ENCODE peak calls at places on chromosomes 2 and 18, in four cellular contexts. One of them, this sample, is unnamed.

GRCh38 chr2:110674620-110675555 is 3.0 kb downstream of the BUB1 start:
- DNase-seq in HCT116: no peak
- DNase-seq in HepG2: no peak
- DNase-seq in SK-N-SH: no peak
- DNase-seq in this sample: no peak

GRCh38 chr2:120596990-120597594 is 138.6 kb upstream of the GLI2 start:
- DNase-seq in HepG2: no peak
- DNase-seq in HCT116: no peak
- DNase-seq in SK-N-SH: no peak
- DNase-seq in this sample: no peak

GRCh38 chr2:165691615-165692014 is 102.4 kb downstream of the GALNT3 start:
- DNase-seq in SK-N-SH: no peak
- DNase-seq in HCT116: no peak
- DNase-seq in HepG2: no peak
- DNase-seq in this sample: no peak

GRCh38 chr2:19504400-19505198 is 146.2 kb upstream of the OSR1 start:
- DNase-seq in HCT116: no peak
- DNase-seq in HepG2: peak; percentile 96
- DNase-seq in SK-N-SH: no peak
- DNase-seq in this sample: no peak

GRCh38 chr2:73970850-73971471 is 13.7 kb upstream of the TET3 start:
- DNase-seq in HepG2: peak; percentile 29
- DNase-seq in SK-N-SH: peak; percentile 50
- DNase-seq in HCT116: no peak
- DNase-seq in this sample: no peak

GRCh38 chr2:99448556-99448955 is 41.3 kb downstream of the REV1 start:
- DNase-seq in HepG2: no peak
- DNase-seq in HCT116: no peak
- DNase-seq in SK-N-SH: no peak
- DNase-seq in this sample: no peak

GRCh38 chr2:195369217-195369587 is 287.8 kb upstream of the SLC39A10 start:
- DNase-seq in SK-N-SH: no peak
- DNase-seq in HepG2: no peak
- DNase-seq in HCT116: no peak
- DNase-seq in this sample: no peak

GRCh38 chr2:97715951-97716694 is 2.7 kb downstream of the ZAP70 start:
- DNase-seq in HepG2: no peak
- DNase-seq in SK-N-SH: no peak
- DNase-seq in HCT116: no peak
- DNase-seq in this sample: no peak

GRCh38 chr2:136135924-136136906 is 18.3 kb upstream of the CXCR4 start:
- DNase-seq in HCT116: no peak
- DNase-seq in SK-N-SH: no peak
- DNase-seq in HepG2: no peak
- DNase-seq in this sample: no peak

GRCh38 chr2:3492951-3493609 is 26.3 kb downstream of the ADI1 start:
- DNase-seq in SK-N-SH: peak; percentile 37
- DNase-seq in HepG2: peak; percentile 64
- DNase-seq in HCT116: no peak
- DNase-seq in this sample: no peak

GRCh38 chr18:1653873-1654272 is 749.2 kb downstream of the ADCYAP1 start:
- DNase-seq in SK-N-SH: no peak
- DNase-seq in HCT116: no peak
- DNase-seq in HepG2: no peak
- DNase-seq in this sample: no peak

GRCh38 chr18:72762505-72763122 is 105.2 kb downstream of the NETO1 start:
- DNase-seq in HepG2: peak; percentile 62
- DNase-seq in HCT116: peak; percentile 6
- DNase-seq in SK-N-SH: peak; percentile 30
- DNase-seq in this sample: no peak

GRCh38 chr2:234957533-234958135 is 5.8 kb downstream of the SH3BP4 start:
- DNase-seq in HCT116: no peak
- DNase-seq in HepG2: no peak
- DNase-seq in SK-N-SH: no peak
- DNase-seq in this sample: no peak

GRCh38 chr18:31268985-31269406 is 49.0 kb upstream of the DSG1 start:
- DNase-seq in HepG2: no peak
- DNase-seq in HCT116: no peak
- DNase-seq in SK-N-SH: no peak
- DNase-seq in this sample: no peak

GRCh38 chr2:60525859-60526258 is 27.6 kb downstream of the BCL11A start:
- DNase-seq in SK-N-SH: no peak
- DNase-seq in HCT116: no peak
- DNase-seq in HepG2: no peak
- DNase-seq in this sample: no peak

GRCh38 chr2:64143154-64144056 is 815 bp downstream of the PELI1 start:
- DNase-seq in HCT116: no peak
- DNase-seq in HepG2: peak; percentile 21
- DNase-seq in SK-N-SH: peak; percentile 74
- DNase-seq in this sample: peak; percentile 27

GRCh38 chr2:167135691-167136090 is 247.4 kb downstream of the XIRP2 start:
- DNase-seq in HepG2: no peak
- DNase-seq in HCT116: no peak
- DNase-seq in SK-N-SH: no peak
- DNase-seq in this sample: no peak

GRCh38 chr2:68282814-68283812 is 30.8 kb upstream of the PPP3R1 start:
- DNase-seq in HCT116: peak; percentile 33
- DNase-seq in HepG2: peak; percentile 53
- DNase-seq in SK-N-SH: peak; percentile 69
- DNase-seq in this sample: no peak

GRCh38 chr2:191347881-191348280 is 102.7 kb downstream of the MYO1B start:
- DNase-seq in HepG2: no peak
- DNase-seq in SK-N-SH: no peak
- DNase-seq in HCT116: no peak
- DNase-seq in this sample: no peak

GRCh38 chr2:37367310-37367709 is 22.9 kb downstream of the QPCT start:
- DNase-seq in HCT116: no peak
- DNase-seq in HepG2: no peak
- DNase-seq in SK-N-SH: no peak
- DNase-seq in this sample: no peak

GRCh38 chr2:146412625-146413024 is 1432.2 kb upstream of the ACVR2A start:
- DNase-seq in HCT116: peak; percentile 12
- DNase-seq in SK-N-SH: no peak
- DNase-seq in HepG2: peak; percentile 61
- DNase-seq in this sample: no peak

GRCh38 chr2:231884438-231885140 is 41.6 kb downstream of the NPPC start:
- DNase-seq in SK-N-SH: no peak
- DNase-seq in HCT116: no peak
- DNase-seq in HepG2: no peak
- DNase-seq in this sample: peak; percentile 11

GRCh38 chr2:24690524-24690923 is 102.7 kb downstream of the PTRHD1 start:
- DNase-seq in SK-N-SH: no peak
- DNase-seq in HCT116: no peak
- DNase-seq in HepG2: no peak
- DNase-seq in this sample: no peak

GRCh38 chr18:36867056-36867455 is 38.1 kb downstream of the KIAA1328 start:
- DNase-seq in SK-N-SH: no peak
- DNase-seq in HepG2: no peak
- DNase-seq in HCT116: no peak
- DNase-seq in this sample: no peak

GRCh38 chr18:73283032-73283431 is 415.2 kb upstream of the NETO1 start:
- DNase-seq in HepG2: no peak
- DNase-seq in SK-N-SH: no peak
- DNase-seq in HCT116: no peak
- DNase-seq in this sample: no peak

GRCh38 chr2:48118895-48119294 is 212.6 kb upstream of the FBXO11 start:
- DNase-seq in HCT116: no peak
- DNase-seq in HepG2: no peak
- DNase-seq in SK-N-SH: no peak
- DNase-seq in this sample: no peak

GRCh38 chr2:950627-950992 is at the start of gene SNTG2:
- DNase-seq in HepG2: no peak
- DNase-seq in HCT116: no peak
- DNase-seq in SK-N-SH: peak; percentile 97
- DNase-seq in this sample: peak; percentile 55

GRCh38 chr18:23563377-23564043 is 22.8 kb downstream of the NPC1 start:
- DNase-seq in HepG2: no peak
- DNase-seq in SK-N-SH: no peak
- DNase-seq in HCT116: no peak
- DNase-seq in this sample: no peak

GRCh38 chr18:6836331-6836730 is 106.8 kb downstream of the ARHGAP28 start:
- DNase-seq in SK-N-SH: no peak
- DNase-seq in HCT116: no peak
- DNase-seq in HepG2: no peak
- DNase-seq in this sample: no peak

GRCh38 chr2:11438555-11439080 is 27.3 kb downstream of the E2F6 start:
- DNase-seq in HepG2: no peak
- DNase-seq in SK-N-SH: no peak
- DNase-seq in HCT116: no peak
- DNase-seq in this sample: no peak

GRCh38 chr2:236666646-236667204 is 97.1 kb downstream of the ACKR3 start:
- DNase-seq in SK-N-SH: no peak
- DNase-seq in HepG2: no peak
- DNase-seq in HCT116: no peak
- DNase-seq in this sample: no peak

GRCh38 chr2:236565879-236566402 is 3.7 kb upstream of the ACKR3 start:
- DNase-seq in SK-N-SH: no peak
- DNase-seq in HepG2: no peak
- DNase-seq in HCT116: no peak
- DNase-seq in this sample: no peak

GRCh38 chr2:114699423-114699944 is 257.0 kb downstream of the DPP10 start:
- DNase-seq in HepG2: no peak
- DNase-seq in SK-N-SH: no peak
- DNase-seq in HCT116: no peak
- DNase-seq in this sample: no peak

DNA sequence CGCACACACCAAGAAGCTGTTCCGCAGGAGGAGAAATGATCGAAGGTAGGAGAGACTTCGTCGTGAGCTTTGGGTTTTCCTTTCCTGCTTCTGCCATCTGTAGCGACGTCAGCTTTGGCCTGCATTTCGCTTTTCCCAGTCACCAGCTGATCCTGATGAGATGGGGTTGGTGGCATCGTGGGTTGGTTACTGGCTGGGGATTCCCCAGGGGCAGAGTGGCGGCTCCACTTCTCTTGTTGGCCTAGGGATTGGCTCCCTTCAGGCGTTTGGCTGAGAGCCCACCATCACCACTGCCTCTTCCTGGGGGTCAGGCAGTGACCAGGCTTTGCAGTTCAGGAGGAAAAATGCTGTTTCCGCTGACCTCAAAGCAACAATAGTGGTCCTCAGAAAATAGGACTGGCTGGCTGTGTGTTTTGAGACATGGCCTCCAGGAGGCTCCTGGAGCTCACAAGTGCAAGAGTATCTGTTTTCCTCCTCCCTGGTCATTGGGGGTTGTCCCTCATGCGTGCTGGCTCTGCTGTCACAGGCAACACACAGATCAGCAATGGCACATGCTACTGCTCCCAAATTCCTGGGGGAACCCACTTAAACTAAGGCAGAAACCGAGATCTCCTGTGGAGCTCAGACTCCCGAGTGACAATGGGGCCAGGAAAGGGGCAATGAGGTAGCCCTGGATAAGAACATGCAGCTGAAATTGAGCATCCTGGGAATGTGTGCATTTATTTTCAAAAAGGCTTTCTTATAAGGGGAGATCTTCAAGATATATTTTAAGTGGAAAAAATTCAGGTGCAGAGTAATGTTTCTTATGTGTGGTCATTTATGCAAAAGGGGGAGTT is 173.0 kb downstream of the CTIF start:
- DNase-seq in SK-N-SH: peak; percentile 85
- DNase-seq in HCT116: peak; percentile 21
- DNase-seq in HepG2: peak; percentile 13
- DNase-seq in this sample: peak; percentile 43
- TF ChIP-seq JUND in SK-N-SH: no peak
- TF ChIP-seq JUND in HCT116: no peak
- TF ChIP-seq JUND in HepG2: no peak
- TF ChIP-seq JUND in this sample: no peak

GRCh38 chr18:32669549-32670165 is 103.2 kb downstream of the KLHL14 start:
- DNase-seq in SK-N-SH: peak; percentile 4
- DNase-seq in HepG2: peak; percentile 9
- DNase-seq in HCT116: no peak
- DNase-seq in this sample: no peak

GRCh38 chr18:32670727-32671126 is 102.1 kb downstream of the KLHL14 start:
- DNase-seq in SK-N-SH: no peak
- DNase-seq in HepG2: no peak
- DNase-seq in HCT116: no peak
- DNase-seq in this sample: no peak

GRCh38 chr18:32677578-32677977 is 95.2 kb downstream of the KLHL14 start:
- DNase-seq in HCT116: no peak
- DNase-seq in SK-N-SH: no peak
- DNase-seq in HepG2: no peak
- DNase-seq in this sample: no peak

DNA sequence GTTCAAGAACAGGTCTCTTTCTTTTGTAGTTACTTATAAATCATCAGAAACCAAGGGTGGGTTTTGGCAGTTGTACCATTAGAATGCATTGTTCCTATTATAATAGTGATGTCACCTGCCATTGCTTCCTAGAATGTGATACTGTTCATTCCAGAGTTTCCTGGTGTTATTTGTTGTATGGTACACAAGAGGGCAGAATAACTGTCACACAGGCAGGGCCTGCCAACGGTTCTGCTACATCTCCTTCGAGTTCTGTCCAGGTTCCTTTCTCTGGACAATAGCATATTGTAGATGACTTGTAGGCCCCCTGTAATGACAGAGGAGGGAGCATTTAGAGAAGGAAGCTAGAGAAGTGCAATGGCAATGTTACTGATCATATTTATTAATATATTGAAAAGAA is 98.3 kb downstream of the KLHL14 start:
- DNase-seq in HCT116: no peak
- DNase-seq in HepG2: peak; percentile 28
- DNase-seq in SK-N-SH: peak; percentile 5
- DNase-seq in this sample: no peak
- TF ChIP-seq JUND in HCT116: no peak
- TF ChIP-seq JUND in HepG2: no peak
- TF ChIP-seq JUND in SK-N-SH: no peak
- TF ChIP-seq JUND in this sample: no peak

DNA sequence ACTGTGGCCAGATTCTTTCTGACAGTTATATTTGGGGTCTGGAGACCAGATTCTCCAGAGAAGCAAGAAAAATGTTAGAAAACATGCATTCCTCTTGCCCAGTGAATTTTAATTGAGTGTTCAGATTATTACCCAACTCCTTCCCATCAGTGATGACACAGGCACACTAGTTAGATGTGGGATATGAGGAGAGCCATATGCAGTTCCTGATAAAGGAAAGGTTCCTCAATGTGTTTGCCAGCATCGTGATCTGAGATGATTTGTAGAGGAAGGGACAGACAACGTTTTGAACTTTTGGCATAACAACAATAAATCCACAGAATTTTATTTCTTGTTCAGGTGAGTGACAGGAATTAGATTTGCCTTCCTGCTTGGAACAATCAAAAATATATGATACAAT is 308.6 kb downstream of the PIEZO2 start:
- DNase-seq in SK-N-SH: no peak
- DNase-seq in HepG2: no peak
- DNase-seq in HCT116: no peak
- DNase-seq in this sample: no peak
- TF ChIP-seq JUND in SK-N-SH: no peak
- TF ChIP-seq JUND in HepG2: no peak
- TF ChIP-seq JUND in HCT116: no peak
- TF ChIP-seq JUND in this sample: no peak

DNA sequence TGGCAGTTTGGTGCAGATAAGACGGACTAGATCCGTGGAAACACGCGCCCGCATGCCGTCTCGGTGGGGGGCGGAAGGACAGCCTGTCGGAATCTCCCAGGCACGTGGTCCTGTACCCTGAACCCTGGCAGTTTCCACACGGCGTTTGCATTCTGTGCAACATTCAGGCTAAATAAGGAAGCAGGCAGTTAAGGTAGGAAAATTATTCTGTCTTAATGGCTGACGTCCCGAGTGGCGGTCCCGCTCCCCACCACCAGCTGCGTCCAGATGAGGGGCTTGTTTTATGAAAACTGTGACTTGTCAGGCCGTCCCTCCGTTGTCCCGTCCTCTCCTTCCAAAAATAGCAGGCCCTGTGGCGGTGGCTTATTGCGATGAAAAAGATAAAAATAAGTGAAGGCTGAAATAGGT is 120.2 kb downstream of the NFATC1 start:
- DNase-seq in HCT116: no peak
- DNase-seq in HepG2: peak; percentile 5
- DNase-seq in SK-N-SH: no peak
- DNase-seq in this sample: no peak
- TF ChIP-seq JUND in HCT116: no peak
- TF ChIP-seq JUND in HepG2: no peak
- TF ChIP-seq JUND in SK-N-SH: no peak
- TF ChIP-seq JUND in this sample: no peak

This sample was measured in T47D.